ENCODE peak calls at places on chromosomes 4 and X, in seven cellular contexts. Y is fibroblast of lung, M is IMR-90, Z is lower lobe of right lung, C is neural progenitor cell, H is AG04449, W is left ventricle myocardium inferior. R is an unnamed sample.

GRCh38 chr4:15368906-15369305 is 58.9 kb upstream of the C1QTNF7 start:
- DNase-seq in W (no peak), M (peak; percentile 55), C (no peak), H (peak; percentile 75), Y (peak; percentile 72), Z (no peak), R (no peak)

GRCh38 chr4:13990596-13991589 is 363.4 kb upstream of the BOD1L1 start:
- DNase-seq in C (peak; percentile 9), Z (no peak), Y (no peak), W (no peak), H (no peak), M (peak; percentile 25), R (peak; percentile 92)

GRCh38 chr4:152780267-152780811 is 585 bp downstream of the ARFIP1 start:
- DNase-seq in Y (peak; percentile 25), Z (no peak), C (peak; percentile 52), M (peak; percentile 22), W (peak; percentile 13), H (no peak), R (no peak)

GRCh38 chr4:114077610-114078009 is 98.2 kb upstream of the ARSJ start:
- DNase-seq in H (peak; percentile 83), M (peak; percentile 92), W (no peak), C (no peak), Y (peak; percentile 98), Z (no peak), R (peak; percentile 51)

GRCh38 chrX:8748855-8749254 is 16.9 kb upstream of the ANOS1 start:
- DNase-seq in Y (peak; percentile 22), C (peak; percentile 43), M (peak; percentile 43), W (no peak), H (no peak), Z (no peak), R (no peak)

GRCh38 chrX:154471870-154472684 is 7.0 kb downstream of the LAGE3 start:
- DNase-seq in W (no peak), H (no peak), Z (no peak), C (no peak), Y (no peak), M (no peak), R (no peak)

GRCh38 chr4:30996841-30997240 is 276.7 kb downstream of the PCDH7 start:
- DNase-seq in H (no peak), Z (no peak), M (no peak), W (no peak), C (no peak), Y (no peak), R (no peak)

GRCh38 chr4:26141916-26142638 is 178.7 kb upstream of the RBPJ start:
- DNase-seq in C (no peak), W (peak; percentile 38), H (no peak), M (peak; percentile 83), Z (no peak), Y (peak; percentile 28), R (no peak)

GRCh38 chr4:109631709-109632108 is 71.5 kb downstream of the CASP6 start:
- DNase-seq in Z (no peak), H (no peak), W (no peak), Y (no peak), M (peak; percentile 4), C (peak; percentile 24), R (no peak)

GRCh38 chr4:105569014-105569850 is 16.8 kb downstream of the ARHGEF38 start:
- DNase-seq in W (no peak), Z (no peak), C (no peak), M (no peak), Y (no peak), H (no peak), R (no peak)

GRCh38 chr4:67725981-67726380 is 25.0 kb upstream of the UBA6 start:
- DNase-seq in W (no peak), M (peak; percentile 75), C (no peak), Y (peak; percentile 91), Z (no peak), H (peak; percentile 38), R (no peak)

DNA sequence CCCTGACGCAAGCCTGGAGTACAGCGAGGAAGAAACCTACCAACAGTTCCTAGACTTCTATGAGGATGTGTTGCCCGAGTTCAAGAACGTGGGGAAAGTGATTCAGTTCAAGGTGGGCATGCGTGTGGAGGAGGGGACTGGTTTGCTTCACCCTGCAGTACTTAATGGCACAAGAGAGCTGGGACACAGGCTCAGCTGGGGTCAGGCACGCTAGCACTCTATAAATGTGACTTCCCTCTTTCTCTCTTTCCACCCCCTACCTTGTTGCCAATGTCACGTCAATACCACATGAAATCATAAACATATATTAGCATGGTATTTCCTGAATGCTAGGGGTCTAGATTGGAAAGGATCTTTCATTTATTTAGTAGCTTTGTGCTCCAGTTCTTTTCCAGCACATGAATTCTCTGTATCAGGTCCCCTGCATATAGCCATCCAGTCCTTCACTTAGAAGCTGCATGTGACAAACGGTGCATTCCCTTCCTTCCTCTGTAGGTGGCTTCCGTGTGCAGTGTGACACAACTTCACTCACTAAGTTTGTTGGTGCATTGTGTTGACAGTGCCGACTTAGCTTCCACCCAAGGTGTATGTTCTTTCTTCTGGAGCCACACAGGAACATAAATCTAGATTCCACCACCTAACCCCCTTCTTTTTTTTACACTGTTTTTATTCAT is 25.6 kb downstream of the ZRSR2 start:
- DNase-seq in C (peak; percentile 66), M (peak; percentile 33), W (no peak), Y (no peak), Z (no peak), H (no peak), R (no peak)
- TF ChIP-seq CTCF in C (peak; percentile 60), M (peak; percentile 25), W (peak; percentile 51), Y (no peak), Z (no peak), H (peak; percentile 27), R (peak; percentile 39)

GRCh38 chrX:102950908-102951866 is 14.1 kb downstream of the RAB40AL start:
- DNase-seq in Z (no peak), W (peak; percentile 13), M (peak; percentile 27), C (peak; percentile 58), Y (peak; percentile 32), H (no peak), R (no peak)
- TF ChIP-seq CTCF in Z (peak; percentile 56), W (peak; percentile 61), M (peak; percentile 59), C (peak; percentile 63), Y (peak; percentile 62), H (peak; percentile 61), R (peak; percentile 65)

GRCh38 chrX:141467442-141467841 is 117.1 kb downstream of the SPANXA1 start:
- DNase-seq in Z (no peak), H (no peak), W (no peak), C (peak; percentile 3), M (peak; percentile 6), Y (no peak), R (no peak)
- TF ChIP-seq CTCF in Z (no peak), H (no peak), W (no peak), C (peak; percentile 34), M (no peak), Y (no peak), R (no peak)

GRCh38 chr4:165379662-165380061 is 854 bp downstream of the CPE start:
- DNase-seq in Y (peak; percentile 44), H (no peak), Z (no peak), W (peak; percentile 16), C (peak; percentile 62), M (no peak), R (no peak)

GRCh38 chr4:165378398-165378762 is 428 bp upstream of the CPE start:
- DNase-seq in M (no peak), W (no peak), Z (no peak), C (no peak), H (no peak), Y (no peak), R (no peak)

GRCh38 chr4:165381821-165382373 is 3.1 kb downstream of the CPE start:
- DNase-seq in C (peak; percentile 80), H (no peak), Z (no peak), M (no peak), Y (no peak), W (no peak), R (no peak)

GRCh38 chr4:165375465-165375864 is 3.3 kb upstream of the CPE start:
- DNase-seq in Z (no peak), W (no peak), C (no peak), M (no peak), H (no peak), Y (no peak), R (no peak)

DNA sequence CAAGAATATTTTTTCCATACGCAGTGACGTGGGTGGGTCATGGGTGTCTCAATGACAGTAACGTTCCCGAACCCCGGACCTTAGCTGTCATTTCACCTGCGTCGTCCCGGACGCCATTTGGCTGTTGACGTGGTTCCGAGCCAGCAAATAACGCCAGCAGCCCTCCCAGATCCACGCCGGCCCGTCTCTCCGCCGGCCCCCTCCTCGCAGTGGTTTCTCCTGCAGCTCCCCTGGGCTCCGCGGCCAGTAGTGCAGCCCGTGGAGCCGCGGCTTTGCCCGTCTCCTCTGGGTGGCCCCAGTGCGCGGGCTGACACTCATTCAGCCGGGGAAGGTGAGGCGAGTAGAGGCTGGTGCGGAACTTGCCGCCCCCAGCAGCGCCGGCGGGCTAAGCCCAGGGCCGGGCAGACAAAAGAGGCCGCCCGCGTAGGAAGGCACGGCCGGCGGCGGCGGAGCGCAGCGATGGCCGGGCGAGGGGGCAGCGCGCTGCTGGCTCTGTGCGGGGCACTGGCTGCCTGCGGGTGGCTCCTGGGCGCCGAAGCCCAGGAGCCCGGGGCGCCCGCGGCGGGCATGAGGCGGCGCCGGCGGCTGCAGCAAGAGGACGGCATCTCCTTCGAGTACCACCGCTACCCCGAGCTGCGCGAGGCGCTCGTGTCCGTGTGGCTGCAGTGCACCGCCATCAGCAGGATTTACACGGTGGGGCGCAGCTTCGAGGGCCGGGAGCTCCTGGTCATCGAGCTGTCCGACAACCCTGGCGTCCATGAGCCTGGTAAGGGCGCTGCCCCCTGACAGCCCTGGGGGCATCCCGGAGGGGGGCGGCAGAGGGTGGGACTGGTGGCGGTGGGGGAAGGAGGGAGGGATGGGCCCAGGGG is at the start of gene CPE:
- DNase-seq in C (peak; percentile 90), Z (peak; percentile 82), Y (peak; percentile 78), H (no peak), W (peak; percentile 76), M (peak; percentile 44), R (no peak)
- TF ChIP-seq CTCF in C (peak; percentile 38), Z (peak; percentile 46), Y (peak; percentile 34), H (peak; percentile 62), W (peak; percentile 66), M (peak; percentile 45), R (peak; percentile 45)

GRCh38 chrX:149630681-149631292 is 805 bp downstream of the TMEM185A start:
- DNase-seq in C (no peak), Y (peak; percentile 48), M (peak; percentile 55), Z (no peak), W (no peak), H (no peak), R (peak; percentile 12)
- TF ChIP-seq CTCF in C (no peak), Y (no peak), M (peak; percentile 27), Z (no peak), W (peak; percentile 27), H (peak; percentile 11), R (peak; percentile 28)

DNA sequence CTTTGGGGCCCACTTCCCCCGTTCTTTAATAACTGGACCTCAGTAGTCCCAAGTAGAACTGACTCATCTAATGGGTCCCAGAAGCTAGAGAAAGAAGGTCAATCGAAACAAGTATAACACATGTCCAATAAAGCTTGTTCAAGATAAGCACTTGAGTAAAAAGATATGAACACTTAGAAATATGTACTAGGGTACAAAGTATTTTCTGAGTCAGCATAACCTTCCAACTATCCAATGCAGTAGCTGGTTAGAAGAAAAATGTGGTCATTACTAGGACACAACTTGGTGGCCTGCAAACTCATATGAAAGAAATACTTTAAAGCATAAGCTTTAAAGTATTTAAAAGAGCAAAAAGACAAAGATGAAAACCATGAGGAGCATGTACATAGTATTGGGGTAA is 71.6 kb downstream of the DIPK2B start:
- DNase-seq in Z (no peak), C (no peak), H (no peak), W (no peak), Y (no peak), M (no peak), R (no peak)
- TF ChIP-seq CTCF in Z (no peak), C (no peak), H (no peak), W (no peak), Y (no peak), M (no peak), R (no peak)